ENCODE peak calls at places on chromosomes 1 and 21, in nine cellular contexts. L is AG04450; E is activated T-cell treated with anti-CD3 and anti-CD28 coated beads for 1 hour; Z is occipital lobe; S is AG09309; K is DMS79; T is OCI-LY7; G is NCI-H460; B is stimulated activated CD8-positive, alpha-beta memory T cell treated with anti-CD3 and anti-CD28 coated beads, Interleukin-2, amount 100 ng/mL, for 1 hour. W is an unnamed sample.

GRCh38 chr1:189821838-189822237 is 655.8 kb downstream of the BRINP3 start:
- DNase-seq in L (no peak), E (no peak), Z (no peak), S (no peak), K (no peak), T (no peak), G (no peak), B (no peak), W (no peak)

GRCh38 chr1:232574867-232575523 is 54.9 kb downstream of the SIPA1L2 start:
- DNase-seq in L (peak), E (no peak), Z (no peak), S (no peak), K (peak), T (no peak), G (peak), B (no peak), W (no peak)

GRCh38 chr21:41251961-41252642 is 64.5 kb upstream of the FAM3B start:
- DNase-seq in L (peak), E (no peak), Z (no peak), S (peak), K (no peak), T (no peak), G (no peak), B (no peak), W (no peak)

GRCh38 chr1:169364948-169365347 is 2.6 kb downstream of the NME7 start:
- DNase-seq in L (no peak), E (no peak), Z (no peak), S (no peak), K (no peak), T (no peak), G (no peak), B (no peak), W (no peak)

GRCh38 chr1:5734414-5734813 is 257.8 kb downstream of the NPHP4 start:
- DNase-seq in L (no peak), E (no peak), Z (no peak), S (no peak), K (no peak), T (no peak), G (no peak), B (no peak), W (no peak)

GRCh38 chr1:77682442-77683141 is at the start of gene ZZZ3:
- DNase-seq in L (peak), E (peak), Z (peak), S (peak), K (peak), T (peak), G (peak), B (peak), W (peak)

GRCh38 chr1:41073971-41074370 is 52.4 kb upstream of the SLFNL1 start:
- DNase-seq in L (no peak), E (no peak), Z (no peak), S (peak), K (no peak), T (no peak), G (no peak), B (no peak), W (no peak)

GRCh38 chr1:57122031-57122430 is 156.2 kb upstream of the C8B start:
- DNase-seq in L (no peak), E (no peak), Z (no peak), S (no peak), K (no peak), T (no peak), G (no peak), B (no peak), W (no peak)

GRCh38 chr1:94527447-94528031 is 14.0 kb downstream of the F3 start:
- DNase-seq in L (no peak), E (no peak), Z (no peak), S (no peak), K (no peak), T (no peak), G (no peak), B (no peak), W (no peak)

GRCh38 chr1:161307230-161307768 is 2.5 kb downstream of the MPZ start:
- DNase-seq in L (no peak), E (no peak), Z (no peak), S (no peak), K (no peak), T (peak), G (peak), B (no peak), W (no peak)

GRCh38 chr1:93708734-93709481 is 27.3 kb upstream of the BCAR3 start:
- DNase-seq in L (no peak), E (no peak), Z (no peak), S (no peak), K (peak), T (peak), G (no peak), B (no peak), W (no peak)

GRCh38 chr1:199404191-199404590 is 623.3 kb upstream of the NR5A2 start:
- DNase-seq in L (peak), E (no peak), Z (no peak), S (no peak), K (no peak), T (no peak), G (no peak), B (no peak), W (no peak)

GRCh38 chr1:38785285-38786039 is 74.1 kb downstream of the RRAGC start:
- DNase-seq in L (no peak), E (no peak), Z (no peak), S (no peak), K (no peak), T (no peak), G (no peak), B (no peak), W (no peak)

GRCh38 chr1:178362784-178363183 is 134.0 kb downstream of the CLEC20A start:
- DNase-seq in L (no peak), E (no peak), Z (no peak), S (peak), K (no peak), T (no peak), G (no peak), B (no peak), W (no peak)

GRCh38 chr1:153386500-153386901 is 4.4 kb downstream of the S100A8 start:
- DNase-seq in L (no peak), E (no peak), Z (no peak), S (no peak), K (no peak), T (no peak), G (no peak), B (no peak), W (no peak)

GRCh38 chr1:21495225-21495820 is 13.9 kb upstream of the ALPL start:
- DNase-seq in L (no peak), E (no peak), Z (no peak), S (no peak), K (no peak), T (no peak), G (no peak), B (no peak), W (no peak)

GRCh38 chr1:222643603-222643936 is 25.7 kb downstream of the MIA3 start:
- DNase-seq in L (no peak), E (no peak), Z (no peak), S (no peak), K (no peak), T (no peak), G (peak), B (no peak), W (no peak)

GRCh38 chr1:216045400-216045799 is 377.8 kb downstream of the USH2A start:
- DNase-seq in L (peak), E (no peak), Z (no peak), S (peak), K (no peak), T (no peak), G (peak), B (no peak), W (no peak)

GRCh38 chr1:2528016-2528415 is 1.6 kb upstream of the PANK4 start:
- DNase-seq in L (no peak), E (no peak), Z (no peak), S (no peak), K (no peak), T (no peak), G (no peak), B (no peak), W (peak)

GRCh38 chr1:200115532-200115931 is 88.0 kb downstream of the NR5A2 start:
- DNase-seq in L (no peak), E (no peak), Z (no peak), S (no peak), K (no peak), T (peak), G (no peak), B (no peak), W (no peak)

GRCh38 chr1:97781762-97782337 is 139.0 kb downstream of the DPYD start:
- DNase-seq in L (no peak), E (no peak), Z (no peak), S (no peak), K (no peak), T (no peak), G (no peak), B (no peak), W (no peak)

GRCh38 chr1:178648159-178648558 is 76.9 kb upstream of the RALGPS2 start:
- DNase-seq in L (no peak), E (no peak), Z (no peak), S (no peak), K (no peak), T (no peak), G (no peak), B (no peak), W (no peak)

GRCh38 chr21:25639167-25639921 is at the start of gene JAM2:
- DNase-seq in L (no peak), E (peak), Z (peak), S (no peak), K (no peak), T (peak), G (no peak), B (no peak), W (peak)

GRCh38 chr1:234208791-234209190 is 164.5 kb upstream of the COA6 start:
- DNase-seq in L (no peak), E (no peak), Z (no peak), S (no peak), K (no peak), T (no peak), G (no peak), B (no peak), W (no peak)

GRCh38 chr1:66247415-66248208 is 286.3 kb upstream of the SGIP1 start:
- DNase-seq in L (no peak), E (no peak), Z (no peak), S (no peak), K (no peak), T (no peak), G (no peak), B (no peak), W (no peak)

GRCh38 chr1:228900099-228900965 is 165.1 kb downstream of the RHOU start:
- DNase-seq in L (no peak), E (no peak), Z (no peak), S (no peak), K (no peak), T (no peak), G (no peak), B (no peak), W (no peak)

GRCh38 chr1:243959998-243960397 is 91.1 kb upstream of the ZBTB18 start:
- DNase-seq in L (no peak), E (no peak), Z (peak), S (no peak), K (no peak), T (no peak), G (no peak), B (no peak), W (no peak)

W was measured in right lobe of liver.